ENCODE peak calls at places on chromosomes 1 and 21, in five cellular contexts. I, S, L, V and C are unnamed samples.

GRCh38 chr1:218521414-218522169 is 176.5 kb downstream of the TGFB2 start:
- DNase-seq in V (no peak), S (no peak), I (peak), L (peak), C (no peak)

GRCh38 chr1:107844009-107844408 is 121.0 kb downstream of the VAV3 start:
- DNase-seq in S (no peak), L (no peak), V (no peak), I (no peak), C (no peak)

GRCh38 chr1:1058088-1058905 is 15.8 kb downstream of the RNF223 start:
- DNase-seq in I (peak), S (no peak), L (no peak), V (no peak), C (no peak)

GRCh38 chr1:108691128-108691885 is 803 bp upstream of the PRPF38B start:
- DNase-seq in L (no peak), I (no peak), S (no peak), V (no peak), C (no peak)

GRCh38 chr1:204285438-204286322 is 71.9 kb upstream of the GOLT1A start:
- DNase-seq in I (no peak), L (no peak), S (no peak), V (no peak), C (no peak)

GRCh38 chr1:40232444-40232843 is 15.3 kb upstream of the TMCO2 start:
- DNase-seq in V (peak), L (no peak), S (no peak), I (no peak), C (no peak)

GRCh38 chr1:181479137-181479745 is 4.1 kb upstream of the CACNA1E start:
- DNase-seq in I (peak), L (peak), V (peak), S (peak), C (peak)

GRCh38 chr1:2229032-2229920 is 1.2 kb downstream of the SKI start:
- DNase-seq in V (no peak), S (peak), L (no peak), I (no peak), C (peak)

GRCh38 chr1:157252473-157252872 is 114.3 kb upstream of the ETV3 start:
- DNase-seq in V (no peak), S (no peak), I (no peak), L (no peak), C (no peak)

GRCh38 chr1:24828887-24829192 is 83.6 kb downstream of the CLIC4 start:
- DNase-seq in S (peak), V (no peak), L (no peak), I (no peak), C (no peak)

GRCh38 chr1:244155661-244156060 is 104.6 kb downstream of the ZBTB18 start:
- DNase-seq in I (no peak), V (no peak), L (no peak), S (peak), C (no peak)

GRCh38 chr1:202007703-202008489 is 2.5 kb upstream of the ELF3 start:
- DNase-seq in V (no peak), S (no peak), L (peak), I (peak), C (peak)

GRCh38 chr21:16608209-16608830 is 878.5 kb downstream of the USP25 start:
- DNase-seq in I (no peak), V (no peak), L (no peak), S (no peak), C (peak)

GRCh38 chr21:25350056-25350455 is 257.2 kb downstream of the MRPL39 start:
- DNase-seq in I (peak), S (peak), V (no peak), L (no peak), C (peak)

GRCh38 chr1:242736569-242736968 is 212.1 kb upstream of the PLD5 start:
- DNase-seq in V (no peak), L (no peak), S (no peak), I (no peak), C (no peak)
- TF ChIP-seq JUND in V (no peak), L (no peak), S (no peak), I (no peak), C (no peak)

GRCh38 chr1:54604572-54605370 is 18.6 kb downstream of the FAM151A start:
- DNase-seq in V (peak), S (no peak), L (no peak), I (no peak), C (no peak)
- TF ChIP-seq JUND in V (no peak), S (no peak), L (no peak), I (no peak), C (no peak)

DNA sequence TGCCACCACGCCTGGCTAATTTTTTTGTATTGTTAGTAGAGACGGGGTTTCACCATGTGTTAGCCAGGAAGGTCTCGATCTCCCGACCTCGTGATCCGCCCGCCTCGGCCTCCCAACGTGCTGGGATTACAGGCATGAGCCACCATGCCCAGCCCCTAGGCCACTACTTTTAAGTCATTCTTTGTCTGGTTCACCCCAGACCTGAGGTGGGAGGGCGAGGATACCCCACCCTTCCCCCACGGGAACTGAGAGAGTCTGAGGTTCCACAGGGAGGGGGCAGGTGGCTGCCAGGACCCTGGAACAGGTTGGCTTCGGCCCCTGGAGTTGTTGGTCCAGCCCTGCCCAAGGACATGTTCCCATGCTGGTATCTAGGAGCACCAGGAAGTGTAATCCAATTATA is 7.7 kb upstream of the SDC3 start:
- DNase-seq in V (no peak), S (no peak), I (no peak), L (no peak), C (no peak)
- TF ChIP-seq JUND in V (no peak), S (no peak), I (no peak), L (no peak), C (no peak)

DNA sequence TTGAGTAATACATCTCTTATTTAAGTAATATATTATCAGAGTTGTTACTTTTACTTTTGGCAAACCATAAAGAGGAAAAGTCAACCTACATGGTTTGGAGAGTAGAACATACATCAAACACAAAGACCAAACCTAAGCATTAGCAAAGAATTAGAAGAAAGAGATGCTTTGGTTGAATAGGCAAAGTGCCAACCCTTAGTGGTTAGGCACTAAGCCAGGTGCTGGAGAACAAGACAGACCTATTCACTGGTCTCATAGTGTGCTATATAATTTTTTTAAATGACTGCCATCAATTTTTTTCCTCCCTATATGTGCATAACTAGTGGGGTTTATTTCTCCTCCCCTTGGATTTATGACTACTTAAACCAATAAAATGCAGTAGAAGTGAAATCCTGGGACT is 69.9 kb upstream of the HAO2 start:
- DNase-seq in I (no peak), V (no peak), S (no peak), L (no peak), C (no peak)
- TF ChIP-seq JUND in I (no peak), V (no peak), S (no peak), L (no peak), C (no peak)

GRCh38 chr1:206094024-206094423 is 23.2 kb downstream of the AVPR1B start:
- DNase-seq in I (no peak), S (no peak), L (no peak), V (no peak), C (no peak)
- TF ChIP-seq JUND in I (no peak), S (no peak), L (no peak), V (no peak), C (no peak)

GRCh38 chr1:96076589-96076988 is 645.0 kb upstream of the PTBP2 start:
- DNase-seq in S (no peak), I (no peak), L (no peak), V (no peak), C (no peak)
- TF ChIP-seq JUND in S (no peak), I (no peak), L (no peak), V (no peak), C (no peak)

DNA sequence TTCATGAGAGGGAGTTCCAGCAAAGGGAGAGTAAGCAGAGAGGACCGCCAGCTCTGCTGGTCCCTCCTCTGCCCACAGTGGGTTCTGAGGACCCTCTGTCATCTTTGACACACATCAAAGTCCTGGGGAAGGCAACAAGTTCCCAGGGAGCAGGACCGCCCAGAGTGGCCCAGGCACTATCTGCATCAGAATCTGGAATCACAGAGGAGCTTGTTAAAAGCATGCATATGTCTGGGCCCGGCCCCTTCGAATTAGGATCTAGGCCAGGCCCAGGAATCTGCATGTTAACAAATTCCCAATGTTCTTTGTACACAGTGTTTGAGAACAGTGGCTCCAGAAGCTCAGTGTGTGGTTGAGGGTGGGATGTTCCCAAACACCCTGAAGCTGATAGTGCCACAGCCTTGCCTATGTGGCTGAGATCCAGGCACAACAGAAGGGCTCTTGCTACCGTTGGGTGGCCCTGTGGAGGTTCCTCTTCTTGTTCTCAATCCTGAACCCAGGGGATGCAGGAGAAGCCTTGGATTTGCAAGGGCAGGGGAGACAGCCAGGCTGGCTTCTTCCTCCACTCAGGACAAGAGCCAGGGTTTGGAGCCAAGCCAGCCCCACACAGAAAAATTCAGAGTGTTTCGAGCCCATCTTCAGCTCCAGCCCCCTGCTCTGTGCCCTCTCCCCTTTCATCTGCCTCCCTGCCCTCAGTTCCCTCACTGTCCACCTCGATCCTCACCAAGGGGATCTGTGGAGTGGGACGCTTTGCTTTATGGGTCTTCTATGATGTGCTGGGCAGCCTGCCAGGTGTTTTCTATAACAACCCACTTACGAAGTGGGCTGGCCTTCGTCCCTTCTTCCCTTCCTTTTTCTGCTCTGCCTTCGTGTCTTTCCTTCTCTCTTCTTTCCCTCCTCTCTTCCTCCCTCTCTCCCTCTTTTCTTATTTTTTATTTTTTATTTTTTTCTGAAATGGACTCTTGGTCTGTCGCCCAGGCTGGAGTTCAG is 129.0 kb upstream of the TMPRSS2 start:
- DNase-seq in L (no peak), V (no peak), I (no peak), S (no peak), C (no peak)
- TF ChIP-seq JUND in L (no peak), V (no peak), I (no peak), S (no peak), C (no peak)

DNA sequence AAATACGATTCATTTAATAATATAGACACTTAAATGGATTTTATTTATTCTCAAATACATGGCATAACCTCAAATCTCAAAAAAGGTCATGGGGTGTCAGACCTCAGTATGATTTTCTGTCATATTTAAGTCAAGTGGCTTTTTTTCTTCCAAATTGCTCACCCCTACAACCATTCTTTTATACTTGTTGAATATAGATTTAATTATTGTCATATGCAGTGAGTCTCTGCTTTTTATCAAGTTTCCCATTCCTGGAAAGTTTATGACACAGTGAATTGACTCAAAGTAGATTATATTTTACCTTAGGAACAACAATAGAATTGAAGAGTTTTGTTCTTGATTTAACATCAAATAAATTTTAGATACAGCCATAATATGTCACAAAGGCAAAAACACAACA is 59.5 kb upstream of the IRF2BP2 start:
- DNase-seq in L (no peak), V (no peak), I (no peak), S (no peak), C (no peak)
- TF ChIP-seq JUND in L (no peak), V (no peak), I (no peak), S (no peak), C (no peak)

GRCh38 chr1:115702993-115703392 is 61.2 kb downstream of the VANGL1 start:
- DNase-seq in S (no peak), I (no peak), V (no peak), L (no peak), C (no peak)

GRCh38 chr1:115706774-115707425 is 61.6 kb downstream of the CASQ2 start:
- DNase-seq in V (peak), S (peak), L (peak), I (peak), C (peak)

GRCh38 chr1:115701090-115701489 is 59.3 kb downstream of the VANGL1 start:
- DNase-seq in L (no peak), V (no peak), S (no peak), I (no peak), C (no peak)

GRCh38 chr1:115706009-115706362 is 62.5 kb downstream of the CASQ2 start:
- DNase-seq in V (no peak), L (no peak), I (no peak), S (no peak), C (no peak)

GRCh38 chr1:115705085-115706008 is 63.2 kb downstream of the CASQ2 start:
- DNase-seq in V (no peak), S (no peak), L (no peak), I (no peak), C (no peak)
- TF ChIP-seq JUND in V (no peak), S (no peak), L (no peak), I (no peak), C (no peak)

GRCh38 chr1:26110731-26111529 is 694 bp upstream of the PDIK1L start:
- DNase-seq in S (peak), L (peak), I (peak), V (no peak), C (peak)
- TF ChIP-seq JUND in S (no peak), L (peak), I (no peak), V (peak), C (no peak)